ENCODE peak calls at places on chromosomes 4 and X, in five cellular contexts. L is activated effector memory CD4-positive, alpha-beta T cell treated with anti-CD3 and anti-CD28 coated beads, Interleukin-2, amount 50 U/mL, for 16 hours; O is germinal center; M is HS-5; R is NCI-H748 treated with DMSO at 0.1 percent for 48 hours. Z is an unnamed sample.

GRCh38 chr4:139523076-139523475 is 32.9 kb downstream of the SETD7 start:
- DNase-seq in R (no peak), L (no peak), O (no peak), M (no peak), Z (no peak)

GRCh38 chr4:107018336-107018735 is 17.8 kb downstream of the DKK2 start:
- DNase-seq in R (no peak), O (no peak), M (no peak), L (no peak), Z (no peak)

GRCh38 chr4:20383969-20384368 is 132.3 kb downstream of the SLIT2 start:
- DNase-seq in L (no peak), R (no peak), M (no peak), O (no peak), Z (no peak)

GRCh38 chrX:123432362-123433150 is 248.5 kb downstream of the GRIA3 start:
- DNase-seq in R (no peak), L (no peak), O (no peak), M (no peak), Z (no peak)

GRCh38 chrX:142977128-142977914 is 48.4 kb upstream of the SPANXN4 start:
- DNase-seq in M (no peak), L (no peak), R (no peak), O (no peak), Z (no peak)

GRCh38 chrX:137286423-137286822 is 252.6 kb upstream of the GPR101 start:
- DNase-seq in L (no peak), O (no peak), R (no peak), M (no peak), Z (no peak)

GRCh38 chr4:127545271-127545670 is 87.5 kb upstream of the INTU start:
- DNase-seq in L (no peak), O (no peak), R (no peak), M (no peak), Z (no peak)

GRCh38 chr4:147756417-147756816 is 24.5 kb downstream of the ARHGAP10 start:
- DNase-seq in M (no peak), O (no peak), R (no peak), L (no peak), Z (no peak)

GRCh38 chr4:71338846-71339593 is at the start of gene SLC4A4:
- DNase-seq in R (no peak), O (no peak), L (no peak), M (peak; percentile 48), Z (no peak)

GRCh38 chr4:95023110-95023509 is 265.4 kb downstream of the BMPR1B start:
- DNase-seq in R (no peak), O (no peak), L (no peak), M (no peak), Z (no peak)

GRCh38 chrX:40298569-40298968 is 200.8 kb upstream of the BCOR start:
- DNase-seq in R (no peak), O (no peak), L (no peak), M (no peak), Z (no peak)

GRCh38 chr4:62482355-62482754 is 1282.2 kb downstream of the ADGRL3 start:
- DNase-seq in R (no peak), M (no peak), O (no peak), L (no peak), Z (no peak)

GRCh38 chr4:13700196-13701140 is 72.9 kb upstream of the BOD1L1 start:
- DNase-seq in R (no peak), O (no peak), L (no peak), M (peak; percentile 87), Z (no peak)

GRCh38 chr4:33446953-33447352 is 2726.8 kb downstream of the PCDH7 start:
- DNase-seq in O (no peak), R (no peak), L (no peak), M (no peak), Z (no peak)

GRCh38 chr4:78566834-78567501 is 15.4 kb downstream of the ANXA3 start:
- DNase-seq in R (no peak), O (no peak), M (no peak), L (no peak), Z (no peak)

GRCh38 chrX:38755319-38755718 is 45.9 kb upstream of the MID1IP1 start:
- DNase-seq in R (no peak), M (no peak), O (no peak), L (no peak), Z (no peak)

GRCh38 chr4:124703154-124703553 is 9.4 kb downstream of the ANKRD50 start:
- DNase-seq in O (no peak), M (no peak), R (no peak), L (no peak), Z (no peak)

GRCh38 chr4:21209854-21210253 is 509.6 kb downstream of the PACRGL start:
- DNase-seq in M (no peak), L (no peak), O (no peak), R (no peak), Z (no peak)

GRCh38 chr4:168092176-168092712 is at the start of gene ANXA10:
- DNase-seq in R (no peak), M (no peak), O (no peak), L (no peak), Z (no peak)

GRCh38 chr4:29336851-29337250 is 1383.3 kb upstream of the PCDH7 start:
- DNase-seq in R (no peak), O (no peak), L (no peak), M (no peak), Z (no peak)

GRCh38 chr4:3040447-3041191 is 33.7 kb downstream of the HTT-AS start:
- DNase-seq in O (peak; percentile 43), R (no peak), L (no peak), M (no peak), Z (no peak)

GRCh38 chrX:103756736-103757135 is 19.9 kb upstream of the PLP1 start:
- DNase-seq in O (no peak), M (no peak), R (no peak), L (no peak), Z (no peak)

GRCh38 chr4:140343303-140343702 is 30.1 kb upstream of the SCOC start:
- DNase-seq in L (no peak), R (no peak), M (no peak), O (no peak), Z (no peak)

GRCh38 chrX:131845201-131845600 is 177.9 kb upstream of the STK26 start:
- DNase-seq in O (no peak), R (no peak), L (no peak), M (no peak), Z (no peak)

GRCh38 chrX:52034211-52034610 is 34.8 kb downstream of the MAGED4B start:
- DNase-seq in R (no peak), M (no peak), O (no peak), L (no peak), Z (no peak)

GRCh38 chr4:122453384-122454000 is 3.0 kb downstream of the IL2 start:
- DNase-seq in R (no peak), O (no peak), L (no peak), M (no peak), Z (peak; percentile 67)

GRCh38 chrX:71144651-71145050 is at the start of gene NLGN3:
- DNase-seq in M (no peak), L (no peak), R (no peak), O (no peak), Z (no peak)

GRCh38 chrX:95728446-95728845 is 956.2 kb upstream of the DIAPH2 start:
- DNase-seq in L (no peak), O (no peak), M (no peak), R (no peak), Z (no peak)

GRCh38 chr4:175731506-175731905 is 80.6 kb downstream of the GPM6A start:
- DNase-seq in O (no peak), L (no peak), M (no peak), R (no peak), Z (no peak)

GRCh38 chr4:183012862-183013855 is 85.9 kb upstream of the WWC2 start:
- DNase-seq in M (no peak), R (no peak), L (no peak), O (no peak), Z (no peak)

GRCh38 chr4:158858410-158859189 is 89.8 kb downstream of the FNIP2 start:
- DNase-seq in R (no peak), O (no peak), M (peak; percentile 76), L (no peak), Z (no peak)

GRCh38 chr4:145487626-145488025 is 6.0 kb downstream of the SMAD1 start:
- DNase-seq in M (no peak), R (no peak), L (peak; percentile 57), O (peak; percentile 71), Z (peak; percentile 95)

GRCh38 chrX:101639583-101639982 is 20.1 kb downstream of the ARMCX2 start:
- DNase-seq in R (no peak), O (no peak), L (no peak), M (no peak), Z (no peak)

GRCh38 chrX:40108084-40108958 is 10.6 kb upstream of the BCOR start:
- DNase-seq in R (no peak), M (no peak), O (no peak), L (no peak), Z (no peak)

GRCh38 chr4:30821891-30822612 is 101.9 kb downstream of the PCDH7 start:
- DNase-seq in O (no peak), M (peak; percentile 34), R (no peak), L (no peak), Z (no peak)

GRCh38 chrX:13165266-13165665 is 120.8 kb upstream of the FAM9C start:
- DNase-seq in M (no peak), R (no peak), O (no peak), L (no peak), Z (no peak)

Z was measured in Karpas-422.